ENCODE peak calls at places on chromosomes 4 and X, in six cellular contexts. L is H1, S is A549, U is K562, Z is stomach, N is ovary. J is an unnamed sample.

GRCh38 chrX:132277953-132278614 is 58.8 kb upstream of the RAP2C start:
- DNase-seq in L (no peak), S (no peak), U (no peak), Z (peak), N (no peak), J (no peak)

GRCh38 chr4:129092636-129093172 is 635 bp downstream of the SCLT1 start:
- DNase-seq in L (no peak), S (no peak), U (peak), Z (no peak), N (no peak), J (no peak)

GRCh38 chr4:14877246-14878220 is 124.7 kb upstream of the CPEB2 start:
- DNase-seq in L (no peak), S (no peak), U (no peak), Z (peak), N (no peak), J (no peak)

GRCh38 chrX:82232679-82233078 is 1030.8 kb downstream of the SH3BGRL start:
- DNase-seq in L (no peak), S (no peak), U (no peak), Z (no peak), N (no peak), J (no peak)

GRCh38 chr4:139557506-139558110 is 1.6 kb upstream of the SETD7 start:
- DNase-seq in L (no peak), S (no peak), U (no peak), Z (peak), N (no peak), J (no peak)

GRCh38 chrX:69538321-69538876 is 34.3 kb downstream of the NALF2 start:
- DNase-seq in L (peak), S (peak), U (peak), Z (peak), N (peak), J (no peak)

GRCh38 chr4:140046037-140046436 is 107.9 kb downstream of the MAML3 start:
- DNase-seq in L (no peak), S (no peak), U (no peak), Z (no peak), N (no peak), J (no peak)

GRCh38 chr4:39621582-39621981 is 17.1 kb downstream of the SMIM14 start:
- DNase-seq in L (no peak), S (peak), U (peak), Z (peak), N (peak), J (no peak)

GRCh38 chr4:1851575-1852415 is 4.2 kb downstream of the LETM1 start:
- DNase-seq in L (no peak), S (no peak), U (no peak), Z (peak), N (no peak), J (no peak)

GRCh38 chrX:134608153-134608552 is 50.1 kb downstream of the PLAC1 start:
- DNase-seq in L (no peak), S (no peak), U (no peak), Z (no peak), N (no peak), J (no peak)

GRCh38 chr4:160848901-160849735 is 1314.7 kb downstream of the FSTL5 start:
- DNase-seq in L (no peak), S (peak), U (no peak), Z (no peak), N (no peak), J (no peak)

GRCh38 chrX:53374923-53375322 is 47.5 kb downstream of the SMC1A start:
- DNase-seq in L (no peak), S (peak), U (peak), Z (no peak), N (no peak), J (no peak)

GRCh38 chr4:142356118-142356759 is 489.9 kb downstream of the INPP4B start:
- DNase-seq in L (no peak), S (no peak), U (no peak), Z (no peak), N (no peak), J (no peak)

GRCh38 chrX:133953078-133953477 is 32.3 kb downstream of the GPC3 start:
- DNase-seq in L (no peak), S (no peak), U (no peak), Z (no peak), N (no peak), J (no peak)

GRCh38 chrX:151801980-151802379 is 67.4 kb downstream of the CNGA2 start:
- DNase-seq in L (no peak), S (peak), U (peak), Z (no peak), N (no peak), J (no peak)

GRCh38 chr4:17475481-17475880 is 36.4 kb downstream of the QDPR start:
- DNase-seq in L (no peak), S (no peak), U (no peak), Z (no peak), N (no peak), J (no peak)

GRCh38 chr4:76809594-76810305 is 88.2 kb downstream of the SOWAHB start:
- DNase-seq in L (no peak), S (peak), U (no peak), Z (no peak), N (no peak), J (no peak)

GRCh38 chr4:23165669-23166068 is 472.9 kb downstream of the GBA3 start:
- DNase-seq in L (no peak), S (no peak), U (no peak), Z (no peak), N (no peak), J (no peak)

GRCh38 chrX:56281789-56282188 is 49.6 kb downstream of the KLF8 start:
- DNase-seq in L (no peak), S (peak), U (peak), Z (no peak), N (no peak), J (no peak)

GRCh38 chr4:169439244-169439643 is 168.5 kb upstream of the SH3RF1 start:
- DNase-seq in L (no peak), S (no peak), U (no peak), Z (no peak), N (no peak), J (no peak)

GRCh38 chr4:169437299-169438047 is 166.7 kb upstream of the SH3RF1 start:
- DNase-seq in L (no peak), S (no peak), U (no peak), Z (no peak), N (no peak), J (no peak)

GRCh38 chr4:169440446-169440845 is 169.7 kb upstream of the SH3RF1 start:
- DNase-seq in L (no peak), S (no peak), U (no peak), Z (no peak), N (peak), J (no peak)

GRCh38 chr4:169436734-169437133 is 166.0 kb upstream of the SH3RF1 start:
- DNase-seq in L (no peak), S (no peak), U (no peak), Z (no peak), N (no peak), J (no peak)

GRCh38 chr4:169438057-169438480 is 167.3 kb upstream of the SH3RF1 start:
- DNase-seq in L (no peak), S (no peak), U (no peak), Z (no peak), N (no peak), J (no peak)
- TF ChIP-seq EP300 in L (no peak), S (no peak), U (no peak), Z (no peak), N (no peak), J (no peak)

GRCh38 chr4:96874657-96875056 is 1034.8 kb downstream of the PDHA2 start:
- DNase-seq in L (no peak), S (no peak), U (no peak), Z (no peak), N (no peak), J (no peak)
- TF ChIP-seq CTCF in L (no peak), S (no peak), U (no peak), Z (no peak), N (no peak), J (no peak)

GRCh38 chr4:186553717-186554116 is 1.6 kb downstream of the MTNR1A start:
- DNase-seq in L (no peak), S (no peak), U (peak), Z (no peak), N (no peak), J (peak)

GRCh38 chr4:186554890-186555827 is at the start of gene MTNR1A:
- DNase-seq in L (peak), S (peak), U (no peak), Z (no peak), N (no peak), J (peak)

GRCh38 chr4:186557061-186557460 is 1.7 kb upstream of the MTNR1A start:
- DNase-seq in L (no peak), S (no peak), U (no peak), Z (no peak), N (no peak), J (no peak)

GRCh38 chr4:186554485-186554884 is 882 bp downstream of the MTNR1A start:
- DNase-seq in L (no peak), S (peak), U (peak), Z (peak), N (no peak), J (no peak)

DNA sequence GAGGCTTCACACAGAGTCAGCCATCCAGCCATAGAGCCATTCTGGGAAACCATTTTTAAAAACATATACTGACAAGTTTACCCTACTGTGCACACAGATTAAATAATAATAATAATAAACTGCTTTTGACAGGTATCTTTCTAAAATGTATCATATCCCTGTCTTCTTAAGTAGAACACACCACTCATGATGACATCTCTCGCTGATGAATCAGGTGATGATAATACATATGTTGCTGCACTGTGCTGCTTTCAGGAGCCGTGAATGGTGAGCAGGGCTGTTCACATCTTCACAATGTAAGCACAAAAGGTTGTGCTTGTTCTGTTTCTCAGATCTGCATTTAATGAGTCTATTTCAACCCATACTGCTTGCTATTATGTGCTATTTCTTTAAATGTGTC is 3.5 kb downstream of the MTNR1A start:
- DNase-seq in L (no peak), S (no peak), U (no peak), Z (no peak), N (no peak), J (peak)
- TF ChIP-seq EP300 in L (no peak), S (no peak), U (no peak), Z (no peak), N (no peak), J (no peak)

GRCh38 chr4:147108409-147108808 is 162.7 kb upstream of the TTC29 start:
- DNase-seq in L (no peak), S (no peak), U (no peak), Z (no peak), N (no peak), J (no peak)

GRCh38 chr4:147110473-147110872 is 164.8 kb upstream of the TTC29 start:
- DNase-seq in L (no peak), S (no peak), U (no peak), Z (no peak), N (no peak), J (no peak)

GRCh38 chr4:147109800-147110199 is 164.1 kb upstream of the TTC29 start:
- DNase-seq in L (no peak), S (no peak), U (no peak), Z (no peak), N (no peak), J (no peak)

GRCh38 chr4:147110968-147111367 is 165.3 kb upstream of the TTC29 start:
- DNase-seq in L (no peak), S (no peak), U (no peak), Z (no peak), N (no peak), J (no peak)
- TF ChIP-seq CTCF in L (no peak), S (peak), U (no peak), Z (no peak), N (peak), J (no peak)

DNA sequence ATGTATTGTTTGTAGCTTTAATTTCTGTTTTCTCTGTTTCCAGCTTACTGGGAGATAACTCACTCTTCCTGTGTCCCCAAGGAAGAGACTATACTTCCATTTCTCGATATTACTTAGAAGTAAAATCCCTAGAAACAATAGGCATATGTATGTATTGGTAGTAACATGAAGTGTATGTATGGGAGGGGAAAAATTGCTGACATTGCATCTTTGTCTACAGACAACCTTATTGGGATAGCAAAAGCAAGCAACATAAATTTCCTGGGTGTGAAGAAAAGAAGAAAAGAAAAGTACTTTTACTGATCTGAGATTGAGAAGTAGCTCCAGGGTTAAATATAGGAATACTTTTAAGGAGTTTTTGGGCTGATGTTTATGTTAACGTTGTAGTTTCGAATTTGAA is 15.4 kb downstream of the AP1AR start:
- DNase-seq in L (no peak), S (no peak), U (no peak), Z (no peak), N (no peak), J (no peak)
- TF ChIP-seq EP300 in L (no peak), S (no peak), U (no peak), Z (no peak), N (no peak), J (no peak)

GRCh38 chr4:105626846-105627245 is 74.4 kb downstream of the ARHGEF38 start:
- DNase-seq in L (no peak), S (no peak), U (no peak), Z (no peak), N (no peak), J (no peak)

GRCh38 chr4:105627620-105628019 is 75.2 kb downstream of the ARHGEF38 start:
- DNase-seq in L (no peak), S (no peak), U (no peak), Z (no peak), N (no peak), J (no peak)

GRCh38 chr4:105624530-105624929 is 72.1 kb downstream of the ARHGEF38 start:
- DNase-seq in L (no peak), S (no peak), U (no peak), Z (peak), N (no peak), J (no peak)

GRCh38 chr4:105623099-105623498 is 70.7 kb downstream of the ARHGEF38 start:
- DNase-seq in L (no peak), S (no peak), U (no peak), Z (no peak), N (no peak), J (no peak)

GRCh38 chr4:105625214-105625613 is 72.8 kb downstream of the ARHGEF38 start:
- DNase-seq in L (no peak), S (no peak), U (no peak), Z (no peak), N (no peak), J (no peak)
- TF ChIP-seq CTCF in L (no peak), S (no peak), U (no peak), Z (no peak), N (no peak), J (no peak)

DNA sequence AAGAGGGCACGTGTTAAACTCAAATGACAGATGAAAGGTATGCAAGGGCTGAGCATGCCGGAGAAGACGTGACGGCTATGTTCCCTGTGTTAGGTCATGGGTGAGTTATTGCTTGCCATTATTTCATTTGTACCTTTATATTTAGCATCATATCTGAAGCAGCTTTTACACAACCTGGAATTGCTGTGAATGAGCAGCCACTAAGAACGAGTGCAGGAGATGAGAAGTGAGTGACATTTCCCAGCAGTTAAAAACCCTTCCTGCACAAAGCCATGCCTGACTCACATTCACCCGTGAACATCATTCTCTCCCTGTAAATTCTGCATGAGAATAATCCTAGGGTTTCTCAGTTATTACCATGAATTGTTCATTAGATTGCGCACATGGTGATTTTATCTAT is 433.2 kb upstream of the ZFP42 start:
- DNase-seq in L (no peak), S (no peak), U (no peak), Z (no peak), N (no peak), J (no peak)
- TF ChIP-seq EP300 in L (no peak), S (no peak), U (no peak), Z (no peak), N (no peak), J (no peak)

GRCh38 chr4:119314356-119314755 is 7.6 kb downstream of the FABP2 start:
- DNase-seq in L (no peak), S (peak), U (peak), Z (no peak), N (no peak), J (no peak)
- TF ChIP-seq CTCF in L (peak), S (peak), U (peak), Z (no peak), N (no peak), J (peak)

GRCh38 chr4:158411180-158411721 is 110.4 kb upstream of the RXFP1 start:
- DNase-seq in L (no peak), S (no peak), U (no peak), Z (no peak), N (no peak), J (no peak)
- TF ChIP-seq EP300 in L (no peak), S (no peak), U (no peak), Z (no peak), N (no peak), J (no peak)

GRCh38 chr4:5979981-5980380 is 38.2 kb downstream of the C4orf50 start:
- DNase-seq in L (peak), S (peak), U (peak), Z (peak), N (no peak), J (no peak)
- TF ChIP-seq CTCF in L (peak), S (peak), U (peak), Z (no peak), N (no peak), J (no peak)